ENCODE peak calls at places on chromosomes 2 and 18, in five cellular contexts. Q, B, R, E and O are unnamed samples.

GRCh38 chr18:21474621-21475020 is 125.9 kb downstream of the ESCO1 start:
- DNase-seq in Q (no peak), R (no peak), E (no peak), B (no peak), O (no peak)

GRCh38 chr2:129791651-129792050 is 187.8 kb upstream of the RAB6C start:
- DNase-seq in R (no peak), Q (no peak), E (no peak), B (no peak), O (peak; percentile 70)

GRCh38 chr2:101725515-101726192 is 28.1 kb downstream of the MAP4K4 start:
- DNase-seq in R (no peak), B (no peak), Q (no peak), E (no peak), O (no peak)

GRCh38 chr2:18830962-18831361 is 241.6 kb upstream of the NT5C1B start:
- DNase-seq in R (no peak), E (no peak), Q (no peak), B (no peak), O (no peak)

GRCh38 chr18:3985664-3986063 is 469.4 kb downstream of the DLGAP1 start:
- DNase-seq in E (no peak), Q (no peak), B (no peak), R (peak; percentile 92), O (no peak)

GRCh38 chr2:70557171-70557838 is 3.7 kb upstream of the TGFA start:
- DNase-seq in B (no peak), E (no peak), R (no peak), Q (peak; percentile 60), O (no peak)

GRCh38 chr2:8457620-8458255 is 224.1 kb upstream of the ID2 start:
- DNase-seq in R (no peak), E (no peak), Q (peak; percentile 61), B (no peak), O (no peak)

GRCh38 chr2:197309369-197310231 is 980 bp downstream of the ANKRD44 start:
- DNase-seq in E (no peak), Q (peak; percentile 15), R (no peak), B (peak; percentile 90), O (no peak)

GRCh38 chr2:53130441-53130943 is 637.1 kb upstream of the CHAC2 start:
- DNase-seq in Q (no peak), B (no peak), R (peak; percentile 61), E (no peak), O (no peak)

GRCh38 chr2:219508444-219508734 is 5.9 kb upstream of the ASIC4 start:
- DNase-seq in B (no peak), E (no peak), Q (no peak), R (no peak), O (no peak)

GRCh38 chr2:223051580-223052375 is at the start of gene KCNE4:
- DNase-seq in Q (no peak), E (no peak), B (no peak), R (peak; percentile 87), O (no peak)

GRCh38 chr2:202072737-202073396 is at the start of gene KIAA2012:
- DNase-seq in Q (no peak), E (no peak), B (no peak), R (no peak), O (no peak)

GRCh38 chr18:9436176-9436575 is 39.1 kb upstream of the RALBP1 start:
- DNase-seq in B (no peak), R (no peak), Q (no peak), E (peak; percentile 27), O (peak; percentile 64)

GRCh38 chr2:175256806-175257585 is 75.5 kb upstream of the ATP5MC3 start:
- DNase-seq in R (no peak), B (peak; percentile 76), Q (no peak), E (no peak), O (no peak)

GRCh38 chr2:132670104-132670960 is at the start of gene LYPD1:
- DNase-seq in E (no peak), B (peak; percentile 74), R (no peak), Q (peak; percentile 8), O (no peak)

GRCh38 chr2:113233593-113234550 is 44.8 kb downstream of the PAX8 start:
- DNase-seq in E (no peak), B (no peak), R (no peak), Q (no peak), O (no peak)

GRCh38 chr2:178449700-178450573 is 1.0 kb downstream of the PRKRA start:
- DNase-seq in E (no peak), B (no peak), Q (peak; percentile 45), R (no peak), O (no peak)

GRCh38 chr2:133571249-133571648 is 3.0 kb upstream of the NCKAP5 start:
- DNase-seq in E (no peak), Q (no peak), R (no peak), B (no peak), O (no peak)

GRCh38 chr2:97712693-97713295 is 582 bp upstream of the ZAP70 start:
- DNase-seq in Q (no peak), E (no peak), B (peak; percentile 75), R (no peak), O (no peak)

GRCh38 chr2:3598197-3598910 is 3.4 kb downstream of the COLEC11 start:
- DNase-seq in Q (no peak), R (no peak), B (no peak), E (no peak), O (peak; percentile 79)

GRCh38 chr18:67639872-67640271 is 123.4 kb upstream of the DSEL start:
- DNase-seq in R (no peak), Q (no peak), E (no peak), B (no peak), O (no peak)

GRCh38 chr2:183014005-183014404 is 24.3 kb downstream of the NCKAP1 start:
- DNase-seq in E (no peak), Q (no peak), B (no peak), R (peak; percentile 37), O (no peak)

GRCh38 chr2:200335657-200336056 is 29.2 kb downstream of the SPATS2L start:
- DNase-seq in R (no peak), Q (no peak), E (no peak), B (no peak), O (no peak)

GRCh38 chr2:175557810-175558377 is 376.4 kb upstream of the ATP5MC3 start:
- DNase-seq in B (peak; percentile 65), E (no peak), R (no peak), Q (no peak), O (no peak)

GRCh38 chr2:107525420-107525819 is 301.3 kb upstream of the RGPD4 start:
- DNase-seq in E (no peak), R (peak; percentile 59), Q (no peak), B (no peak), O (no peak)

GRCh38 chr2:86396304-86396785 is 44.8 kb upstream of the KDM3A start:
- DNase-seq in R (peak; percentile 19), E (no peak), Q (peak; percentile 61), B (no peak), O (no peak)

GRCh38 chr2:85810376-85811172 is 56.8 kb downstream of the ATOH8 start:
- DNase-seq in E (peak; percentile 66), Q (no peak), R (no peak), B (no peak), O (peak; percentile 81)

GRCh38 chr2:143264851-143265250 is 135.6 kb downstream of the ARHGAP15 start:
- DNase-seq in Q (no peak), E (no peak), R (peak; percentile 96), B (no peak), O (no peak)

GRCh38 chr18:69999671-70000070 is 52.0 kb upstream of the CD226 start:
- DNase-seq in Q (no peak), B (no peak), R (no peak), E (no peak), O (no peak)

GRCh38 chr2:53859354-53860159 is at the start of gene GPR75:
- DNase-seq in Q (peak; percentile 39), R (peak; percentile 21), B (peak; percentile 73), E (no peak), O (no peak)

GRCh38 chr2:72719416-72719815 is 106.4 kb downstream of the EXOC6B start:
- DNase-seq in Q (no peak), R (peak; percentile 25), B (no peak), E (no peak), O (no peak)

GRCh38 chr2:32632089-32632488 is 4.2 kb downstream of the TTC27 start:
- DNase-seq in Q (no peak), R (peak; percentile 24), E (no peak), B (no peak), O (no peak)

GRCh38 chr2:178315488-178315948 is 121.2 kb downstream of the OSBPL6 start:
- DNase-seq in Q (no peak), E (no peak), R (no peak), B (no peak), O (no peak)

GRCh38 chr2:71006955-71007799 is 12.5 kb upstream of the TEX261 start:
- DNase-seq in B (peak; percentile 53), E (no peak), Q (no peak), R (no peak), O (no peak)

GRCh38 chr2:158685646-158686045 is 109.5 kb upstream of the DAPL1 start:
- DNase-seq in E (no peak), R (no peak), B (no peak), Q (no peak), O (no peak)

GRCh38 chr2:120389036-120389391 is 43.1 kb downstream of the INHBB start:
- DNase-seq in B (no peak), Q (no peak), E (no peak), R (no peak), O (peak; percentile 77)

GRCh38 chr2:65722028-65722427 is 289.6 kb upstream of the SPRED2 start:
- DNase-seq in B (no peak), R (peak; percentile 51), Q (peak; percentile 13), E (no peak), O (no peak)
- TF ChIP-seq CTCF in B (peak; percentile 10), R (peak; percentile 15), Q (no peak), E (peak; percentile 72), O (peak; percentile 42)

DNA sequence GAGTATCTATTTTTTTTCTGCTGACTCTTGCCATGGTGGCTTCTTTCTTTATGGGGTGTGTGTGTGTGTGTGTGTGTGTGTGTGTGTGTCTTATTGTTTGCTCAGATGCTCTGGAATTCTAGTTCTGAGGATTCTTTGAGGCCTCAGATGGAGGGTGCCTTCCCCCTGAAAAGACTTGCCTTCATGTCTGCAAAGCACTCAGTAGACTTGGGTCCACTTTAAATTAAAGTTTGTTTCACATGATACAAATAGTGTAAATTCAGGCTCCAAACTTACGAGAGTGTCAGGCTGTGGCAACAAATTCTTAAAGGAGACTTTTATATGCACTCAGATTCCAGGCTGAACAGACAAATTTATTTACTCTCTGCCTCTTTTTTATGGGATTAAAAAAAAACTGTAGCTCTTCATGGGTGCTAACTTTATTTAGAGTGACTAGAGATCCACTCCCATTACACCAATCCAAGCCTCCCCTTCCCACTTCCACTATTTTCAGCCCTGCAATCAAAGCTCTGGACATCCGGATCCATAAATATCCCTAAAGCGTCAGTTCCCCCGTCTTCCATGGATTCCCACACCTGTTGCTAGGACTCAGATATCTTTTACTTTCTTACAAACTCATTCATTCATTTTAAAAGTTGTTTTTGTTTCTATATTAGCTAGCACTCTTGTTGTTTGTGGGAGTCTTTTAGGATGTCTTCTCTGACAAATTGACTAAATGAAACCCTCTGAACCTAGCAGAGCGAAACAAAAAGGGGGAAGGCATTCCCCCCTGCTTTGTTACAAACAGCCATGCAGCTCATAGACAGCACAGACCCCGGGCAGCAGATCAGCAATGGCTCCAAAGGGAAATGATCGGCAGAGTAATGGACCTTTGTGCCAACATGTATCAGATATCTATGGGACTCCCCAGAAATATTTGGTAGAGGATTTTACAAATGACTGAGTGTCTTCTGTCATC is 8.8 kb upstream of the NBAS start:
- DNase-seq in E (no peak), R (no peak), B (no peak), Q (no peak), O (no peak)
- TF ChIP-seq CTCF in E (no peak), R (no peak), B (no peak), Q (no peak), O (no peak)

GRCh38 chr2:46643493-46643892 is 164.1 kb downstream of the TMEM247 start:
- DNase-seq in B (no peak), Q (no peak), R (no peak), E (no peak), O (no peak)
- TF ChIP-seq CTCF in B (no peak), Q (no peak), R (no peak), E (peak; percentile 36), O (no peak)

GRCh38 chr2:88813612-88814011 is 122.1 kb downstream of the RPIA start:
- DNase-seq in Q (no peak), E (no peak), R (no peak), B (no peak), O (no peak)
- TF ChIP-seq CTCF in Q (no peak), E (no peak), R (no peak), B (no peak), O (no peak)